ENCODE peak calls at places on chromosomes 7 and 10, in six cellular contexts. One of them, this sample, is unnamed.

GRCh38 chr7:155885162-155886160 is 73.2 kb upstream of the SHH start:
- DNase-seq in breast epithelium: no peak
- DNase-seq in skeletal muscle cell: peak
- DNase-seq in esophagus squamous epithelium: no peak
- DNase-seq in Karpas-422: no peak
- DNase-seq in Jurkat, Clone E6-1: no peak
- DNase-seq in this sample: peak

GRCh38 chr7:24406053-24406561 is 122.1 kb downstream of the NPY start:
- DNase-seq in breast epithelium: no peak
- DNase-seq in skeletal muscle cell: no peak
- DNase-seq in esophagus squamous epithelium: no peak
- DNase-seq in Karpas-422: no peak
- DNase-seq in Jurkat, Clone E6-1: peak
- DNase-seq in this sample: no peak

GRCh38 chr10:2744547-2745212 is 322.7 kb upstream of the PFKP start:
- DNase-seq in breast epithelium: no peak
- DNase-seq in skeletal muscle cell: no peak
- DNase-seq in esophagus squamous epithelium: no peak
- DNase-seq in Karpas-422: no peak
- DNase-seq in Jurkat, Clone E6-1: no peak
- DNase-seq in this sample: no peak

GRCh38 chr10:114151486-114151885 is 22.5 kb downstream of the CCDC186 start:
- DNase-seq in breast epithelium: no peak
- DNase-seq in skeletal muscle cell: peak
- DNase-seq in esophagus squamous epithelium: no peak
- DNase-seq in Karpas-422: no peak
- DNase-seq in Jurkat, Clone E6-1: no peak
- DNase-seq in this sample: no peak

GRCh38 chr7:17401806-17402627 is 103.6 kb downstream of the AHR start:
- DNase-seq in breast epithelium: no peak
- DNase-seq in skeletal muscle cell: no peak
- DNase-seq in esophagus squamous epithelium: no peak
- DNase-seq in Karpas-422: no peak
- DNase-seq in Jurkat, Clone E6-1: no peak
- DNase-seq in this sample: no peak

GRCh38 chr10:74058658-74059057 is 60.7 kb downstream of the VCL start:
- DNase-seq in breast epithelium: no peak
- DNase-seq in skeletal muscle cell: no peak
- DNase-seq in esophagus squamous epithelium: no peak
- DNase-seq in Karpas-422: peak
- DNase-seq in Jurkat, Clone E6-1: peak
- DNase-seq in this sample: peak

GRCh38 chr7:123535517-123535916 is 1.1 kb upstream of the IQUB start:
- DNase-seq in breast epithelium: no peak
- DNase-seq in skeletal muscle cell: no peak
- DNase-seq in esophagus squamous epithelium: peak
- DNase-seq in Karpas-422: no peak
- DNase-seq in Jurkat, Clone E6-1: no peak
- DNase-seq in this sample: no peak

GRCh38 chr7:135111379-135111778 is 36.5 kb upstream of the TMEM140 start:
- DNase-seq in breast epithelium: no peak
- DNase-seq in skeletal muscle cell: no peak
- DNase-seq in esophagus squamous epithelium: no peak
- DNase-seq in Karpas-422: no peak
- DNase-seq in Jurkat, Clone E6-1: no peak
- DNase-seq in this sample: no peak

GRCh38 chr7:50310361-50310760 is 5.8 kb downstream of the IKZF1 start:
- DNase-seq in breast epithelium: no peak
- DNase-seq in skeletal muscle cell: no peak
- DNase-seq in esophagus squamous epithelium: no peak
- DNase-seq in Karpas-422: peak
- DNase-seq in Jurkat, Clone E6-1: peak
- DNase-seq in this sample: no peak

GRCh38 chr7:78576196-78576595 is 777.6 kb downstream of the PHTF2 start:
- DNase-seq in breast epithelium: no peak
- DNase-seq in skeletal muscle cell: no peak
- DNase-seq in esophagus squamous epithelium: no peak
- DNase-seq in Karpas-422: no peak
- DNase-seq in Jurkat, Clone E6-1: peak
- DNase-seq in this sample: no peak

GRCh38 chr7:55177068-55177530 is 158.3 kb downstream of the EGFR start:
- DNase-seq in breast epithelium: no peak
- DNase-seq in skeletal muscle cell: no peak
- DNase-seq in esophagus squamous epithelium: no peak
- DNase-seq in Karpas-422: no peak
- DNase-seq in Jurkat, Clone E6-1: no peak
- DNase-seq in this sample: no peak

GRCh38 chr10:98224509-98224908 is 43.5 kb downstream of the LOXL4 start:
- DNase-seq in breast epithelium: no peak
- DNase-seq in skeletal muscle cell: no peak
- DNase-seq in esophagus squamous epithelium: no peak
- DNase-seq in Karpas-422: no peak
- DNase-seq in Jurkat, Clone E6-1: no peak
- DNase-seq in this sample: no peak

GRCh38 chr7:133550811-133551210 is 297.9 kb downstream of the EXOC4 start:
- DNase-seq in breast epithelium: no peak
- DNase-seq in skeletal muscle cell: no peak
- DNase-seq in esophagus squamous epithelium: no peak
- DNase-seq in Karpas-422: no peak
- DNase-seq in Jurkat, Clone E6-1: no peak
- DNase-seq in this sample: no peak
- H3K4me3 ChIP-seq in breast epithelium: no peak
- H3K4me3 ChIP-seq in skeletal muscle cell: no peak
- H3K4me3 ChIP-seq in esophagus squamous epithelium: no peak
- H3K4me3 ChIP-seq in Karpas-422: no peak
- H3K4me3 ChIP-seq in Jurkat, Clone E6-1: no peak
- H3K4me3 ChIP-seq in this sample: no peak

GRCh38 chr10:34880817-34881216 is 65.7 kb upstream of the PARD3 start:
- DNase-seq in breast epithelium: no peak
- DNase-seq in skeletal muscle cell: no peak
- DNase-seq in esophagus squamous epithelium: no peak
- DNase-seq in Karpas-422: no peak
- DNase-seq in Jurkat, Clone E6-1: no peak
- DNase-seq in this sample: no peak

GRCh38 chr10:34872820-34873219 is 57.7 kb upstream of the PARD3 start:
- DNase-seq in breast epithelium: no peak
- DNase-seq in skeletal muscle cell: no peak
- DNase-seq in esophagus squamous epithelium: no peak
- DNase-seq in Karpas-422: no peak
- DNase-seq in Jurkat, Clone E6-1: no peak
- DNase-seq in this sample: no peak

GRCh38 chr10:34869128-34869836 is 54.2 kb upstream of the PARD3 start:
- DNase-seq in breast epithelium: no peak
- DNase-seq in skeletal muscle cell: no peak
- DNase-seq in esophagus squamous epithelium: no peak
- DNase-seq in Karpas-422: no peak
- DNase-seq in Jurkat, Clone E6-1: peak
- DNase-seq in this sample: no peak

GRCh38 chr10:34875061-34875460 is 60.0 kb upstream of the PARD3 start:
- DNase-seq in breast epithelium: no peak
- DNase-seq in skeletal muscle cell: no peak
- DNase-seq in esophagus squamous epithelium: no peak
- DNase-seq in Karpas-422: no peak
- DNase-seq in Jurkat, Clone E6-1: no peak
- DNase-seq in this sample: no peak
- H3K4me3 ChIP-seq in breast epithelium: no peak
- H3K4me3 ChIP-seq in skeletal muscle cell: no peak
- H3K4me3 ChIP-seq in esophagus squamous epithelium: no peak
- H3K4me3 ChIP-seq in Karpas-422: no peak
- H3K4me3 ChIP-seq in Jurkat, Clone E6-1: no peak
- H3K4me3 ChIP-seq in this sample: no peak

GRCh38 chr10:5547934-5548660 is 23.3 kb downstream of the CALML3 start:
- DNase-seq in breast epithelium: peak
- DNase-seq in skeletal muscle cell: no peak
- DNase-seq in esophagus squamous epithelium: no peak
- DNase-seq in Karpas-422: no peak
- DNase-seq in Jurkat, Clone E6-1: no peak
- DNase-seq in this sample: peak
- H3K4me3 ChIP-seq in breast epithelium: peak
- H3K4me3 ChIP-seq in skeletal muscle cell: no peak
- H3K4me3 ChIP-seq in esophagus squamous epithelium: peak
- H3K4me3 ChIP-seq in Karpas-422: peak
- H3K4me3 ChIP-seq in Jurkat, Clone E6-1: no peak
- H3K4me3 ChIP-seq in this sample: no peak

GRCh38 chr7:71155236-71155635 is 23.3 kb downstream of the GALNT17 start:
- DNase-seq in breast epithelium: no peak
- DNase-seq in skeletal muscle cell: no peak
- DNase-seq in esophagus squamous epithelium: no peak
- DNase-seq in Karpas-422: no peak
- DNase-seq in Jurkat, Clone E6-1: no peak
- DNase-seq in this sample: no peak

GRCh38 chr7:71157757-71158156 is 25.8 kb downstream of the GALNT17 start:
- DNase-seq in breast epithelium: no peak
- DNase-seq in skeletal muscle cell: no peak
- DNase-seq in esophagus squamous epithelium: no peak
- DNase-seq in Karpas-422: no peak
- DNase-seq in Jurkat, Clone E6-1: no peak
- DNase-seq in this sample: no peak
- H3K4me3 ChIP-seq in breast epithelium: no peak
- H3K4me3 ChIP-seq in skeletal muscle cell: no peak
- H3K4me3 ChIP-seq in esophagus squamous epithelium: no peak
- H3K4me3 ChIP-seq in Karpas-422: no peak
- H3K4me3 ChIP-seq in Jurkat, Clone E6-1: no peak
- H3K4me3 ChIP-seq in this sample: no peak

GRCh38 chr7:105680505-105681187 is 99.4 kb upstream of the EFCAB10 start:
- DNase-seq in breast epithelium: no peak
- DNase-seq in skeletal muscle cell: no peak
- DNase-seq in esophagus squamous epithelium: no peak
- DNase-seq in Karpas-422: peak
- DNase-seq in Jurkat, Clone E6-1: no peak
- DNase-seq in this sample: peak

GRCh38 chr7:105677395-105677701 is 96.1 kb upstream of the EFCAB10 start:
- DNase-seq in breast epithelium: no peak
- DNase-seq in skeletal muscle cell: no peak
- DNase-seq in esophagus squamous epithelium: no peak
- DNase-seq in Karpas-422: no peak
- DNase-seq in Jurkat, Clone E6-1: no peak
- DNase-seq in this sample: no peak

GRCh38 chr7:105677803-105678583 is 96.7 kb upstream of the EFCAB10 start:
- DNase-seq in breast epithelium: peak
- DNase-seq in skeletal muscle cell: no peak
- DNase-seq in esophagus squamous epithelium: no peak
- DNase-seq in Karpas-422: peak
- DNase-seq in Jurkat, Clone E6-1: peak
- DNase-seq in this sample: no peak

GRCh38 chr7:105675873-105676484 is 94.7 kb upstream of the EFCAB10 start:
- DNase-seq in breast epithelium: no peak
- DNase-seq in skeletal muscle cell: no peak
- DNase-seq in esophagus squamous epithelium: no peak
- DNase-seq in Karpas-422: peak
- DNase-seq in Jurkat, Clone E6-1: peak
- DNase-seq in this sample: no peak

GRCh38 chr7:105678811-105679495 is 97.7 kb upstream of the EFCAB10 start:
- DNase-seq in breast epithelium: peak
- DNase-seq in skeletal muscle cell: no peak
- DNase-seq in esophagus squamous epithelium: no peak
- DNase-seq in Karpas-422: peak
- DNase-seq in Jurkat, Clone E6-1: no peak
- DNase-seq in this sample: no peak
- H3K4me3 ChIP-seq in breast epithelium: peak
- H3K4me3 ChIP-seq in skeletal muscle cell: no peak
- H3K4me3 ChIP-seq in esophagus squamous epithelium: peak
- H3K4me3 ChIP-seq in Karpas-422: peak
- H3K4me3 ChIP-seq in Jurkat, Clone E6-1: no peak
- H3K4me3 ChIP-seq in this sample: no peak

GRCh38 chr7:542131-542934 is 22.7 kb upstream of the PDGFA start:
- DNase-seq in breast epithelium: no peak
- DNase-seq in skeletal muscle cell: no peak
- DNase-seq in esophagus squamous epithelium: no peak
- DNase-seq in Karpas-422: no peak
- DNase-seq in Jurkat, Clone E6-1: no peak
- DNase-seq in this sample: no peak

GRCh38 chr7:545470-545869 is 25.8 kb upstream of the PDGFA start:
- DNase-seq in breast epithelium: no peak
- DNase-seq in skeletal muscle cell: no peak
- DNase-seq in esophagus squamous epithelium: no peak
- DNase-seq in Karpas-422: no peak
- DNase-seq in Jurkat, Clone E6-1: no peak
- DNase-seq in this sample: no peak

GRCh38 chr7:542935-543789 is 23.5 kb upstream of the PDGFA start:
- DNase-seq in breast epithelium: no peak
- DNase-seq in skeletal muscle cell: peak
- DNase-seq in esophagus squamous epithelium: no peak
- DNase-seq in Karpas-422: no peak
- DNase-seq in Jurkat, Clone E6-1: no peak
- DNase-seq in this sample: no peak

GRCh38 chr7:543790-544527 is 24.3 kb upstream of the PDGFA start:
- DNase-seq in breast epithelium: no peak
- DNase-seq in skeletal muscle cell: no peak
- DNase-seq in esophagus squamous epithelium: no peak
- DNase-seq in Karpas-422: no peak
- DNase-seq in Jurkat, Clone E6-1: no peak
- DNase-seq in this sample: no peak

DNA sequence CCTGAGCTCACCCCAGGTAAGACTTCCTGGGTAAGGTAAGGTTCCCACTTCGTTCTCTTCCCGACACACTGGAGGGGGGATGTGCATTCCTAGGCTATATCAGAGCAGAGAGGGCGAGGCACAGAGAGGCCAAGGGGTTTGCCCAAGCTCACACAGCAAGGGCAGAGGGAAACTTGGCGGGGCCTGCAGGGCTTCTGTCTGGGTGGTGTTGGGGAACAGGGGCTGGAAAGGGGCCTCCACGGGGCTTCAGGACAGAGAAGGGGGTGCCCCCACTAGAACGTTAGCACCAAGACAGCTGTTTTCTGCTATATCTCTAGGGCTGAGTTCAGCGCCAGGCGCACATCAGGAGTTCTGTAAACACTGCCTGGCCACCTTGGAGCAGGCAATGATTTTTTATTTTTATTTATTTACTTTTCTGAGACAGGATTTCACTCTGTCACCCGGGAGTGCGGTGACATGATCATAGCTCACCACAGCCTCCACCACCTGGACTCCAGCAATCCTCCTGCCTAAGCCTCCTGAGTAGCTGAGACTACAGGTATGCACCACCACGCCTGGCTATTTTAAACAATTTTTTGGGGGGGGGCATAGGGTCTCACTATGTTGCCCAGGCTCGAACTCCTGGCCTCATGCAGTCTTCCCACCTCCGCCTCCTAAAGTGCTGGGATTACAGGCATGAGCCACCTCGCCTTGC is 25.0 kb upstream of the PDGFA start:
- DNase-seq in breast epithelium: no peak
- DNase-seq in skeletal muscle cell: no peak
- DNase-seq in esophagus squamous epithelium: no peak
- DNase-seq in Karpas-422: no peak
- DNase-seq in Jurkat, Clone E6-1: no peak
- DNase-seq in this sample: no peak
- H3K4me3 ChIP-seq in breast epithelium: no peak
- H3K4me3 ChIP-seq in skeletal muscle cell: no peak
- H3K4me3 ChIP-seq in esophagus squamous epithelium: no peak
- H3K4me3 ChIP-seq in Karpas-422: no peak
- H3K4me3 ChIP-seq in Jurkat, Clone E6-1: no peak
- H3K4me3 ChIP-seq in this sample: no peak

This sample was measured in Caco-2.